ENCODE peak calls at places on chromosomes 11 and 22, in six cellular contexts. M is HCT116, T is HepG2, Y is SK-N-SH, Q is H1, E is K562. K is an unnamed sample. For H3K4me1 and H3K9me3, the result is how much of the 10 kb centered on the place peaks cover.

GRCh38 chr11:57288771-57289579 is 35.8 kb downstream of the TNKS1BP1 start:
- DNase-seq in Y (peak), E (no peak), Q (no peak), M (no peak), T (peak), K (no peak)

GRCh38 chr11:76208829-76209670 is 2.7 kb upstream of the WNT11 start:
- DNase-seq in M (no peak), E (no peak), Q (peak), Y (peak), T (peak), K (peak)

GRCh38 chr11:108929241-108929640 is 264.4 kb downstream of the DDX10 start:
- DNase-seq in E (no peak), Q (no peak), M (peak), Y (no peak), T (peak), K (no peak)

GRCh38 chr22:43018615-43019014 is 3.7 kb upstream of the PACSIN2 start:
- DNase-seq in E (no peak), Q (no peak), M (no peak), T (peak), Y (no peak), K (no peak)

GRCh38 chr11:33620423-33621120 is 80.1 kb downstream of the C11orf91 start:
- DNase-seq in T (no peak), M (no peak), Y (peak), E (no peak), Q (no peak), K (no peak)

GRCh38 chr11:119935341-119935925 is 202.5 kb downstream of the TRIM29 start:
- DNase-seq in E (no peak), Q (no peak), Y (peak), T (no peak), M (no peak), K (no peak)

GRCh38 chr22:17627961-17628303 is 617 bp downstream of the ATP6V1E1 start:
- DNase-seq in E (no peak), Q (no peak), Y (no peak), M (no peak), T (no peak), K (no peak)

GRCh38 chr11:134026655-134027343 is 42.1 kb upstream of the JAM3 start:
- DNase-seq in T (no peak), M (no peak), Q (no peak), Y (peak), E (no peak), K (peak)

GRCh38 chr11:110196884-110197420 is 99.5 kb downstream of the RDX start:
- DNase-seq in T (no peak), Y (no peak), E (no peak), M (no peak), Q (no peak), K (no peak)

DNA sequence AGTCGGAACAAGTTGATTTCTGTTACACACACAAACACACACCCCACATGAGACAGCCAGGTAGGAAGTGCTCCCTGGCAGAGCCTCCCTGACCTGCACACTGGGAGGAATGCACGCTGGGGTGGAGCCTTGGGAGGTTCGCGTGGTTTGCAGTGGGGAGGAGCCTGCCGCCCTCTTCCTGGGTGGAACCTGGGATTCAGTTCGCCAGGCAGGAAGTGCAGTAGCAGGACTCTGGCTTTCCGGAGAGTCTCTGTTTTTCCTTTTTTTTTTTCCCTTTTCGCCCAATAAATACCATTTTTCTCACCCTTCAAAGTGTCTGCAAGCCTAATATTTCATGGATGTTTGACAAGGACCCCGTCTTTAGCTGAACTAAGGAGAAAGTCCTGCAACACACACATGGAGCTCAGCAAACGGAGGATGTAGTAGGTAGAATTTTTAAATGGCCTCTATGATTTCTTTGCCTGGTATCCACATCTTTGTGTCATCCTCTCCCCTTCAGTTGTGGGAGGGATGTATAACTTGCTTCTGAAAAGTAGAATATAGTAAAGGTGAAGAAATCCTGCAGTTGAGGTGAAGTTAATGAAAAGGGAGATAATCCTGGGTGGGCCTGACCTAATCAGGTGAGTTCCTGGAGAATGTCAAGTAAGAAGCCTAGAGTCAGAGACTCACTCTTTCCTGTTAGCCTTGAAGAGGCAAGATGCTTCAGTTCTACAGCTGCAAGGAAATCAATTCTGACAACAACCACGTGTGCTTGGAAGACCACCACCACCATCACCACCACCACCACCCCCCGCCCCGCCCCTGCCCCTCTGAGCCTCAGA is 72.9 kb downstream of the PIWIL4 start:
- DNase-seq in Q (peak), T (no peak), Y (no peak), M (peak), E (peak), K (no peak)
- TF ChIP-seq YY1 in Q (no peak), T (no peak), Y (no peak), M (no peak), E (no peak), K (no peak)

GRCh38 chr11:65885231-65885630 is 3.0 kb downstream of the FIBP start:
- DNase-seq in T (no peak), Q (no peak), E (no peak), M (no peak), Y (no peak), K (no peak)

GRCh38 chr11:65887723-65888162 is 528 bp downstream of the FIBP start:
- DNase-seq in M (no peak), Q (no peak), E (no peak), Y (no peak), T (no peak), K (no peak)

GRCh38 chr11:65884716-65885092 is 3.6 kb downstream of the FIBP start:
- DNase-seq in T (peak), Y (peak), M (no peak), E (peak), Q (peak), K (no peak)

GRCh38 chr11:65887026-65887722 is 1.1 kb downstream of the FIBP start:
- DNase-seq in E (no peak), Q (no peak), Y (no peak), M (no peak), T (no peak), K (no peak)

GRCh38 chr11:65885808-65886536 is 2.3 kb downstream of the FIBP start:
- DNase-seq in E (no peak), Q (no peak), T (no peak), Y (no peak), M (no peak), K (no peak)
- H3K4me1 ChIP-seq in E (half or more), Q (under half), T (half or more), Y (under half), M (half or more), K (under half)

GRCh38 chr22:47309476-47309875 is 547.0 kb downstream of the TBC1D22A start:
- DNase-seq in Q (no peak), T (no peak), E (no peak), Y (no peak), M (no peak), K (no peak)
- H3K9me3 ChIP-seq in Q (half or more), T (under half), E (under half), Y (under half), M (under half), K (under half)

GRCh38 chr11:122776546-122776945 is 61.8 kb upstream of the CRTAM start:
- DNase-seq in Y (no peak), M (no peak), T (no peak), Q (no peak), E (no peak), K (no peak)

GRCh38 chr11:122781378-122782040 is 56.8 kb upstream of the CRTAM start:
- DNase-seq in T (peak), Q (peak), Y (peak), E (peak), M (peak), K (peak)

GRCh38 chr11:122780296-122780949 is 57.9 kb upstream of the CRTAM start:
- DNase-seq in Q (no peak), M (no peak), T (no peak), Y (no peak), E (no peak), K (no peak)

GRCh38 chr11:122778148-122778547 is 60.2 kb upstream of the CRTAM start:
- DNase-seq in Q (no peak), M (no peak), Y (no peak), T (no peak), E (no peak), K (no peak)

DNA sequence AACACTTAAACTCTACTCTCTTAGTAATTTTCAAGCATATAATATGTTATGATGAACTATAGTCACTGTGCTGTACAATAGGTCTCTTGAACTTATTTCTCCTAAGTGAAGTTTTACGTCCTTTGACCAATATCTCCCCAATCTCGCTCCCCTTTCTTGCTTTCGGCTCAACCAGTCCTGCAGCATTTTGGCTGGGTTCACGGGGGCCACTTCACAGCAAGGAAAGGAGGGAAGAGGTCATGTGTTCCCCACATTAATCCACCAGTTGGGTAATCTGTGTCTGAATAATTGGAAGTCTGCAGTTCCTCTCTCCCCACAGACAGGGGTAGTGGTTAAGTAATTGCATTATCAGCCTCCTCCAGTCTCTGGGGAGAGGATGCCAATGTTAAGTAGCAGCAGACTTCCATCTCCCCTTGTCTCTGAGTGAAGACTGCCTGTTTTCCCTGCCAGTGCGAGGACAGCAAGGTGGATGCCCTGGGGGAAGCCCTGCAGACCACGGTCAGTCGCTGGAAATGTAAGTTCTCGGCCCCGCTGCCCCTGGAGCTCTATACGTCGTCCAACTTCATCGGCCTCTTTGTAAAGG is 59.2 kb upstream of the CRTAM start:
- DNase-seq in Y (peak), T (no peak), E (no peak), Q (no peak), M (no peak), K (no peak)
- TF ChIP-seq YY1 in Y (no peak), T (no peak), E (no peak), Q (no peak), M (no peak), K (no peak)

GRCh38 chr11:129640671-129641070 is 175.0 kb upstream of the TMEM45B start:
- DNase-seq in E (no peak), Q (no peak), M (no peak), T (no peak), Y (no peak), K (no peak)
- H3K4me1 ChIP-seq in E (under half), Q (under half), M (half or more), T (under half), Y (under half), K (under half)

DNA sequence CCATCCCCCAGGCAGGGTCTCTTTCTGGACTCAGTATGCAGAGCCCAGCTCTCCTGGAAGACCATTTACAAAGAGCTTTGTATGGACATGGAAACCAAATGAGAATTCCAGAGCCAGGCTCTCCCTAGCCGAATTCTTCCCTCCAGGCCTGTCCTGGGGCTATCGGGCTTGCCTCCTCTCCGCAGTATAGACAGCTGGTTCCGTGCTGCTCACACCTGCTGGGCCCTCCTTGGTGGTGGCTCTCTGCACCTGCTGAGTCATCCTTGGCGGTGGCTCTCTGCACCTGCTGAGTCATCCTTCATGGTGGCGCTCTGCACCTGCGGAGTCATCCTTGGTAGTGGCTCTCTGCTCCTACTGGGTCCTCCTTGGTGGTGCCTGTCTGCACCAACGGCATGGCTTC is 743.5 kb downstream of the BRD1 start:
- DNase-seq in T (no peak), Q (no peak), E (no peak), M (peak), Y (no peak), K (no peak)
- H3K9me3 ChIP-seq in T (under half), Q (under half), E (under half), M (under half), Y (under half), K (under half)

GRCh38 chr11:9825315-9825714 is 161.4 kb downstream of the SWAP70 start:
- DNase-seq in E (no peak), M (no peak), Y (no peak), Q (no peak), T (no peak), K (no peak)

GRCh38 chr11:9831122-9831521 is 167.2 kb downstream of the SWAP70 start:
- DNase-seq in E (no peak), Q (no peak), Y (no peak), M (no peak), T (no peak), K (no peak)

GRCh38 chr11:9825895-9826294 is 162.0 kb downstream of the SWAP70 start:
- DNase-seq in M (no peak), Y (no peak), Q (no peak), T (peak), E (no peak), K (no peak)

GRCh38 chr11:9826390-9826789 is 162.5 kb downstream of the SWAP70 start:
- DNase-seq in E (no peak), Q (no peak), T (no peak), M (no peak), Y (no peak), K (no peak)

DNA sequence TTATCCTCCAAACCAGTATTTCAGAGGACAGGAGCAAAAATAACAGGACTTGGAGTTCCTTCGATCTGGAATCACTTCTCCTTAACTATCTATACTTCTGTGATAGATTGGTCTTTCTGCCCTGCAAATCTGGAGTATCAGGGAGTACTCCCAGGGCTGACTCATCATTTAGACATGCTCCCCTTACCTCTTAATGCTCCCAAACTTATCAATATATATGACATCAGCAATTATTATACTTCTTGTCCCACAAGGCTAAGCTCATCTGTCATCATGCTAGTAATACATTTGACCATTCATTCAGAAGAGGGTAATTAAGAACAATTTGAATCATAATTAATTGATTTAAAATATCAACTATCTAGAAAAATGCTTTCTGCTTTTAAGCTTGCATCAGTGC is 163.8 kb downstream of the SWAP70 start:
- DNase-seq in Q (no peak), M (no peak), T (no peak), Y (no peak), E (no peak), K (no peak)
- TF ChIP-seq YY1 in Q (no peak), M (no peak), T (no peak), Y (no peak), E (no peak), K (no peak)

GRCh38 chr11:66113132-66113856 is 43.2 kb downstream of the PACS1 start:
- DNase-seq in Q (no peak), Y (no peak), M (peak), E (no peak), T (peak), K (no peak)

GRCh38 chr11:66111158-66111557 is 41.1 kb downstream of the PACS1 start:
- DNase-seq in Q (no peak), Y (no peak), T (no peak), M (no peak), E (no peak), K (no peak)

GRCh38 chr11:66112640-66113098 is 42.6 kb downstream of the PACS1 start:
- DNase-seq in Q (no peak), Y (no peak), M (no peak), T (no peak), E (no peak), K (no peak)

GRCh38 chr11:66109294-66109693 is 39.2 kb downstream of the PACS1 start:
- DNase-seq in Y (no peak), T (no peak), Q (no peak), E (no peak), M (no peak), K (no peak)

DNA sequence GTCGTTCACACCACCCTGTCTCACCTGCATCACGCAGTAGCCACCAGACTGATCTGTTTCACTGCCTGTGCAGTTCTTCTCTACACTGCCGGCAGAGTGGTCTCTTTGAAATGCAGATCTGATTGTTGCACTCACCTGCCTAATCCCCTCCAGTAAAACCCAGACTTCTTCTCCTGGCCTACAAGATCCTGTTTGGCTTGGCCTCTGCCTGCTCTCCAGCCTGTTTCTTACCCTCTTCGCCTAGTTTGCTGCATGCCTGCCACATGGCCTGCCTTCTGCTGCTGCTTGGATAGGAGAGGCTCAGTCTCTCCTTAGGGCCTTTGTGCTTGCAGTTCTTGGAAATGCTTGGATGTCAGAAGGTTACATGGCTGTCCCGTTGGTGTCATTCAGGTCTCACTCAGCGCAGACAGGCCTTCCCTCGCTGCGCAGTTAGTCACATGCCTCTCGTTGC is 42.0 kb downstream of the PACS1 start:
- DNase-seq in Y (no peak), T (no peak), M (no peak), Q (no peak), E (no peak), K (no peak)
- H3K4me1 ChIP-seq in Y (half or more), T (half or more), M (under half), Q (under half), E (under half), K (under half)

K was measured in NT2/D1.